ENCODE peak calls at places on chromosomes 16 and 17, in nine cellular contexts. One of them, this sample, is unnamed.

GRCh38 chr16:58678716-58679115 is 5.9 kb downstream of the SLC38A7 start:
- DNase-seq in AG08395: peak
- DNase-seq in retina: no peak
- DNase-seq in nephron progenitor cell: no peak
- DNase-seq in HT-29: peak
- DNase-seq in occipital lobe: peak
- DNase-seq in activated CD4-positive, alpha-beta T cell treated with anti-CD3 and anti-CD28 coated beads, Interleukin-2, amount 10 ng/mL, durations not matched to agents 7 days and 5 days: no peak
- DNase-seq in MV-4-11: peak
- DNase-seq in stimulated activated CD4-positive, alpha-beta T cell treated with anti-CD3 and anti-CD28 coated beads, Interleukin-1b, Interleukin-23, amount 100 ng/mL, for 24 hours: no peak
- DNase-seq in this sample: peak

GRCh38 chr16:84454611-84455010 is 49.8 kb downstream of the MEAK7 start:
- DNase-seq in AG08395: no peak
- DNase-seq in retina: no peak
- DNase-seq in nephron progenitor cell: no peak
- DNase-seq in HT-29: no peak
- DNase-seq in occipital lobe: no peak
- DNase-seq in activated CD4-positive, alpha-beta T cell treated with anti-CD3 and anti-CD28 coated beads, Interleukin-2, amount 10 ng/mL, durations not matched to agents 7 days and 5 days: no peak
- DNase-seq in MV-4-11: no peak
- DNase-seq in stimulated activated CD4-positive, alpha-beta T cell treated with anti-CD3 and anti-CD28 coated beads, Interleukin-1b, Interleukin-23, amount 100 ng/mL, for 24 hours: no peak
- DNase-seq in this sample: no peak

GRCh38 chr16:17149904-17150483 is 320.8 kb downstream of the XYLT1 start:
- DNase-seq in AG08395: no peak
- DNase-seq in retina: no peak
- DNase-seq in nephron progenitor cell: peak
- DNase-seq in HT-29: peak
- DNase-seq in occipital lobe: no peak
- DNase-seq in activated CD4-positive, alpha-beta T cell treated with anti-CD3 and anti-CD28 coated beads, Interleukin-2, amount 10 ng/mL, durations not matched to agents 7 days and 5 days: no peak
- DNase-seq in MV-4-11: peak
- DNase-seq in stimulated activated CD4-positive, alpha-beta T cell treated with anti-CD3 and anti-CD28 coated beads, Interleukin-1b, Interleukin-23, amount 100 ng/mL, for 24 hours: no peak
- DNase-seq in this sample: no peak

GRCh38 chr17:4354862-4355514 is 11.5 kb downstream of the UBE2G1 start:
- DNase-seq in AG08395: no peak
- DNase-seq in retina: no peak
- DNase-seq in nephron progenitor cell: no peak
- DNase-seq in HT-29: no peak
- DNase-seq in occipital lobe: no peak
- DNase-seq in activated CD4-positive, alpha-beta T cell treated with anti-CD3 and anti-CD28 coated beads, Interleukin-2, amount 10 ng/mL, durations not matched to agents 7 days and 5 days: no peak
- DNase-seq in MV-4-11: no peak
- DNase-seq in stimulated activated CD4-positive, alpha-beta T cell treated with anti-CD3 and anti-CD28 coated beads, Interleukin-1b, Interleukin-23, amount 100 ng/mL, for 24 hours: no peak
- DNase-seq in this sample: no peak

GRCh38 chr16:87129771-87130170 is 187.4 kb downstream of the C16orf95 start:
- DNase-seq in AG08395: no peak
- DNase-seq in retina: no peak
- DNase-seq in nephron progenitor cell: no peak
- DNase-seq in HT-29: no peak
- DNase-seq in occipital lobe: no peak
- DNase-seq in activated CD4-positive, alpha-beta T cell treated with anti-CD3 and anti-CD28 coated beads, Interleukin-2, amount 10 ng/mL, durations not matched to agents 7 days and 5 days: no peak
- DNase-seq in MV-4-11: no peak
- DNase-seq in stimulated activated CD4-positive, alpha-beta T cell treated with anti-CD3 and anti-CD28 coated beads, Interleukin-1b, Interleukin-23, amount 100 ng/mL, for 24 hours: no peak
- DNase-seq in this sample: peak

GRCh38 chr17:68291836-68292688 is 767 bp downstream of the ARSG start:
- DNase-seq in AG08395: peak
- DNase-seq in retina: peak
- DNase-seq in nephron progenitor cell: peak
- DNase-seq in HT-29: peak
- DNase-seq in occipital lobe: peak
- DNase-seq in activated CD4-positive, alpha-beta T cell treated with anti-CD3 and anti-CD28 coated beads, Interleukin-2, amount 10 ng/mL, durations not matched to agents 7 days and 5 days: peak
- DNase-seq in MV-4-11: peak
- DNase-seq in stimulated activated CD4-positive, alpha-beta T cell treated with anti-CD3 and anti-CD28 coated beads, Interleukin-1b, Interleukin-23, amount 100 ng/mL, for 24 hours: peak
- DNase-seq in this sample: peak

GRCh38 chr17:44005865-44006580 is 1.6 kb downstream of the NAGS start:
- DNase-seq in AG08395: no peak
- DNase-seq in retina: peak
- DNase-seq in nephron progenitor cell: peak
- DNase-seq in HT-29: peak
- DNase-seq in occipital lobe: no peak
- DNase-seq in activated CD4-positive, alpha-beta T cell treated with anti-CD3 and anti-CD28 coated beads, Interleukin-2, amount 10 ng/mL, durations not matched to agents 7 days and 5 days: no peak
- DNase-seq in MV-4-11: no peak
- DNase-seq in stimulated activated CD4-positive, alpha-beta T cell treated with anti-CD3 and anti-CD28 coated beads, Interleukin-1b, Interleukin-23, amount 100 ng/mL, for 24 hours: no peak
- DNase-seq in this sample: peak

GRCh38 chr17:78908426-78908825 is 5.4 kb upstream of the CEP295NL start:
- DNase-seq in AG08395: no peak
- DNase-seq in retina: no peak
- DNase-seq in nephron progenitor cell: no peak
- DNase-seq in HT-29: no peak
- DNase-seq in occipital lobe: no peak
- DNase-seq in activated CD4-positive, alpha-beta T cell treated with anti-CD3 and anti-CD28 coated beads, Interleukin-2, amount 10 ng/mL, durations not matched to agents 7 days and 5 days: no peak
- DNase-seq in MV-4-11: no peak
- DNase-seq in stimulated activated CD4-positive, alpha-beta T cell treated with anti-CD3 and anti-CD28 coated beads, Interleukin-1b, Interleukin-23, amount 100 ng/mL, for 24 hours: no peak
- DNase-seq in this sample: no peak

GRCh38 chr17:82879241-82879640 is 39.4 kb upstream of the ZNF750 start:
- DNase-seq in AG08395: no peak
- DNase-seq in retina: no peak
- DNase-seq in nephron progenitor cell: no peak
- DNase-seq in HT-29: no peak
- DNase-seq in occipital lobe: no peak
- DNase-seq in activated CD4-positive, alpha-beta T cell treated with anti-CD3 and anti-CD28 coated beads, Interleukin-2, amount 10 ng/mL, durations not matched to agents 7 days and 5 days: no peak
- DNase-seq in MV-4-11: no peak
- DNase-seq in stimulated activated CD4-positive, alpha-beta T cell treated with anti-CD3 and anti-CD28 coated beads, Interleukin-1b, Interleukin-23, amount 100 ng/mL, for 24 hours: no peak
- DNase-seq in this sample: no peak

GRCh38 chr17:3004925-3005324 is 58.5 kb downstream of the OR1D5 start:
- DNase-seq in AG08395: no peak
- DNase-seq in retina: peak
- DNase-seq in nephron progenitor cell: no peak
- DNase-seq in HT-29: peak
- DNase-seq in occipital lobe: no peak
- DNase-seq in activated CD4-positive, alpha-beta T cell treated with anti-CD3 and anti-CD28 coated beads, Interleukin-2, amount 10 ng/mL, durations not matched to agents 7 days and 5 days: no peak
- DNase-seq in MV-4-11: no peak
- DNase-seq in stimulated activated CD4-positive, alpha-beta T cell treated with anti-CD3 and anti-CD28 coated beads, Interleukin-1b, Interleukin-23, amount 100 ng/mL, for 24 hours: no peak
- DNase-seq in this sample: no peak

GRCh38 chr16:11072420-11073153 is 128.2 kb downstream of the CLEC16A start:
- DNase-seq in AG08395: no peak
- DNase-seq in retina: no peak
- DNase-seq in nephron progenitor cell: no peak
- DNase-seq in HT-29: no peak
- DNase-seq in occipital lobe: no peak
- DNase-seq in activated CD4-positive, alpha-beta T cell treated with anti-CD3 and anti-CD28 coated beads, Interleukin-2, amount 10 ng/mL, durations not matched to agents 7 days and 5 days: no peak
- DNase-seq in MV-4-11: no peak
- DNase-seq in stimulated activated CD4-positive, alpha-beta T cell treated with anti-CD3 and anti-CD28 coated beads, Interleukin-1b, Interleukin-23, amount 100 ng/mL, for 24 hours: no peak
- DNase-seq in this sample: no peak

GRCh38 chr17:2852211-2852610 is 56.0 kb downstream of the RAP1GAP2 start:
- DNase-seq in AG08395: no peak
- DNase-seq in retina: peak
- DNase-seq in nephron progenitor cell: no peak
- DNase-seq in HT-29: no peak
- DNase-seq in occipital lobe: no peak
- DNase-seq in activated CD4-positive, alpha-beta T cell treated with anti-CD3 and anti-CD28 coated beads, Interleukin-2, amount 10 ng/mL, durations not matched to agents 7 days and 5 days: no peak
- DNase-seq in MV-4-11: peak
- DNase-seq in stimulated activated CD4-positive, alpha-beta T cell treated with anti-CD3 and anti-CD28 coated beads, Interleukin-1b, Interleukin-23, amount 100 ng/mL, for 24 hours: no peak
- DNase-seq in this sample: no peak

GRCh38 chr16:66205287-66206167 is 161.0 kb upstream of the CDH5 start:
- DNase-seq in AG08395: peak
- DNase-seq in retina: no peak
- DNase-seq in nephron progenitor cell: no peak
- DNase-seq in HT-29: no peak
- DNase-seq in occipital lobe: no peak
- DNase-seq in activated CD4-positive, alpha-beta T cell treated with anti-CD3 and anti-CD28 coated beads, Interleukin-2, amount 10 ng/mL, durations not matched to agents 7 days and 5 days: no peak
- DNase-seq in MV-4-11: peak
- DNase-seq in stimulated activated CD4-positive, alpha-beta T cell treated with anti-CD3 and anti-CD28 coated beads, Interleukin-1b, Interleukin-23, amount 100 ng/mL, for 24 hours: no peak
- DNase-seq in this sample: no peak

GRCh38 chr16:85936761-85937343 is 37.9 kb downstream of the IRF8 start:
- DNase-seq in AG08395: no peak
- DNase-seq in retina: no peak
- DNase-seq in nephron progenitor cell: no peak
- DNase-seq in HT-29: no peak
- DNase-seq in occipital lobe: no peak
- DNase-seq in activated CD4-positive, alpha-beta T cell treated with anti-CD3 and anti-CD28 coated beads, Interleukin-2, amount 10 ng/mL, durations not matched to agents 7 days and 5 days: no peak
- DNase-seq in MV-4-11: no peak
- DNase-seq in stimulated activated CD4-positive, alpha-beta T cell treated with anti-CD3 and anti-CD28 coated beads, Interleukin-1b, Interleukin-23, amount 100 ng/mL, for 24 hours: no peak
- DNase-seq in this sample: no peak

GRCh38 chr16:53518550-53519416 is 15.8 kb upstream of the AKTIP start:
- DNase-seq in AG08395: no peak
- DNase-seq in retina: no peak
- DNase-seq in nephron progenitor cell: no peak
- DNase-seq in HT-29: no peak
- DNase-seq in occipital lobe: no peak
- DNase-seq in activated CD4-positive, alpha-beta T cell treated with anti-CD3 and anti-CD28 coated beads, Interleukin-2, amount 10 ng/mL, durations not matched to agents 7 days and 5 days: peak
- DNase-seq in MV-4-11: peak
- DNase-seq in stimulated activated CD4-positive, alpha-beta T cell treated with anti-CD3 and anti-CD28 coated beads, Interleukin-1b, Interleukin-23, amount 100 ng/mL, for 24 hours: no peak
- DNase-seq in this sample: no peak

GRCh38 chr17:6753006-6753445 is 2.8 kb upstream of the XAF1 start:
- DNase-seq in AG08395: peak
- DNase-seq in retina: peak
- DNase-seq in nephron progenitor cell: no peak
- DNase-seq in HT-29: peak
- DNase-seq in occipital lobe: no peak
- DNase-seq in activated CD4-positive, alpha-beta T cell treated with anti-CD3 and anti-CD28 coated beads, Interleukin-2, amount 10 ng/mL, durations not matched to agents 7 days and 5 days: peak
- DNase-seq in MV-4-11: peak
- DNase-seq in stimulated activated CD4-positive, alpha-beta T cell treated with anti-CD3 and anti-CD28 coated beads, Interleukin-1b, Interleukin-23, amount 100 ng/mL, for 24 hours: no peak
- DNase-seq in this sample: no peak

GRCh38 chr17:81189670-81190530 is 23.9 kb upstream of the AATK start:
- DNase-seq in AG08395: no peak
- DNase-seq in retina: no peak
- DNase-seq in nephron progenitor cell: peak
- DNase-seq in HT-29: peak
- DNase-seq in occipital lobe: no peak
- DNase-seq in activated CD4-positive, alpha-beta T cell treated with anti-CD3 and anti-CD28 coated beads, Interleukin-2, amount 10 ng/mL, durations not matched to agents 7 days and 5 days: no peak
- DNase-seq in MV-4-11: no peak
- DNase-seq in stimulated activated CD4-positive, alpha-beta T cell treated with anti-CD3 and anti-CD28 coated beads, Interleukin-1b, Interleukin-23, amount 100 ng/mL, for 24 hours: no peak
- DNase-seq in this sample: no peak

GRCh38 chr17:58415371-58416055 is 1.8 kb downstream of the RNF43 start:
- DNase-seq in AG08395: no peak
- DNase-seq in retina: peak
- DNase-seq in nephron progenitor cell: peak
- DNase-seq in HT-29: peak
- DNase-seq in occipital lobe: no peak
- DNase-seq in activated CD4-positive, alpha-beta T cell treated with anti-CD3 and anti-CD28 coated beads, Interleukin-2, amount 10 ng/mL, durations not matched to agents 7 days and 5 days: no peak
- DNase-seq in MV-4-11: no peak
- DNase-seq in stimulated activated CD4-positive, alpha-beta T cell treated with anti-CD3 and anti-CD28 coated beads, Interleukin-1b, Interleukin-23, amount 100 ng/mL, for 24 hours: no peak
- DNase-seq in this sample: peak

GRCh38 chr17:348692-349425 is 3.7 kb downstream of the RPH3AL start:
- DNase-seq in AG08395: no peak
- DNase-seq in retina: no peak
- DNase-seq in nephron progenitor cell: no peak
- DNase-seq in HT-29: peak
- DNase-seq in occipital lobe: no peak
- DNase-seq in activated CD4-positive, alpha-beta T cell treated with anti-CD3 and anti-CD28 coated beads, Interleukin-2, amount 10 ng/mL, durations not matched to agents 7 days and 5 days: no peak
- DNase-seq in MV-4-11: no peak
- DNase-seq in stimulated activated CD4-positive, alpha-beta T cell treated with anti-CD3 and anti-CD28 coated beads, Interleukin-1b, Interleukin-23, amount 100 ng/mL, for 24 hours: no peak
- DNase-seq in this sample: peak

GRCh38 chr16:23640669-23640958 is 496 bp downstream of the PALB2 start:
- DNase-seq in AG08395: no peak
- DNase-seq in retina: no peak
- DNase-seq in nephron progenitor cell: no peak
- DNase-seq in HT-29: peak
- DNase-seq in occipital lobe: no peak
- DNase-seq in activated CD4-positive, alpha-beta T cell treated with anti-CD3 and anti-CD28 coated beads, Interleukin-2, amount 10 ng/mL, durations not matched to agents 7 days and 5 days: peak
- DNase-seq in MV-4-11: no peak
- DNase-seq in stimulated activated CD4-positive, alpha-beta T cell treated with anti-CD3 and anti-CD28 coated beads, Interleukin-1b, Interleukin-23, amount 100 ng/mL, for 24 hours: peak
- DNase-seq in this sample: peak

GRCh38 chr17:76598004-76598439 is 12.4 kb upstream of the ST6GALNAC2 start:
- DNase-seq in AG08395: no peak
- DNase-seq in retina: no peak
- DNase-seq in nephron progenitor cell: no peak
- DNase-seq in HT-29: peak
- DNase-seq in occipital lobe: peak
- DNase-seq in activated CD4-positive, alpha-beta T cell treated with anti-CD3 and anti-CD28 coated beads, Interleukin-2, amount 10 ng/mL, durations not matched to agents 7 days and 5 days: no peak
- DNase-seq in MV-4-11: peak
- DNase-seq in stimulated activated CD4-positive, alpha-beta T cell treated with anti-CD3 and anti-CD28 coated beads, Interleukin-1b, Interleukin-23, amount 100 ng/mL, for 24 hours: no peak
- DNase-seq in this sample: no peak

This sample was measured in Calu3.